ENCODE peak calls at places on chromosomes 13 and 19, in nine cellular contexts. O is HL-60; I is BJ; P is tibial nerve; B is CD4-positive, alpha-beta memory T cell; J is fibroblast of mammary gland; N is adipocyte; Z is foreskin fibroblast; F is heart left ventricle. U is an unnamed sample.

GRCh38 chr13:95643009-95643408 is 1.5 kb downstream of the DZIP1 start:
- DNase-seq in J (no peak), O (no peak), B (no peak), N (peak; percentile 34), P (no peak), I (no peak), F (no peak), Z (no peak), U (no peak)

GRCh38 chr13:31775686-31776085 is 36.4 kb downstream of the RXFP2 start:
- DNase-seq in B (no peak), F (no peak), O (no peak), Z (no peak), N (no peak), P (peak; percentile 70), J (peak; percentile 76), I (no peak), U (no peak)

GRCh38 chr19:5687360-5688198 is 2.5 kb upstream of the RPL36 start:
- DNase-seq in O (no peak), P (no peak), F (no peak), I (no peak), B (no peak), N (no peak), Z (no peak), J (no peak), U (no peak)

GRCh38 chr13:51585234-51585672 is 991 bp downstream of the WDFY2 start:
- DNase-seq in P (peak; percentile 13), Z (no peak), I (no peak), N (peak; percentile 53), F (no peak), O (peak; percentile 45), J (peak; percentile 28), B (peak; percentile 8), U (no peak)

GRCh38 chr19:1855828-1856255 is 7.5 kb downstream of the KLF16 start:
- DNase-seq in O (no peak), F (peak; percentile 70), P (no peak), B (peak; percentile 34), I (no peak), N (peak; percentile 47), J (no peak), Z (no peak), U (no peak)

GRCh38 chr19:40578442-40578908 is 1.8 kb downstream of the SHKBP1 start:
- DNase-seq in O (peak; percentile 74), J (peak; percentile 40), I (no peak), F (no peak), N (no peak), B (no peak), Z (no peak), P (no peak), U (no peak)

GRCh38 chr19:14519860-14520407 is 1.7 kb upstream of the DNAJB1 start:
- DNase-seq in N (no peak), I (no peak), P (no peak), Z (peak; percentile 87), O (no peak), F (no peak), B (no peak), J (peak; percentile 60), U (no peak)

GRCh38 chr13:103663996-103664395 is 597.8 kb upstream of the SLC10A2 start:
- DNase-seq in P (no peak), N (no peak), F (no peak), J (no peak), Z (no peak), B (no peak), I (no peak), O (no peak), U (no peak)

GRCh38 chr19:22708983-22709382 is 74.9 kb downstream of the ZNF492 start:
- DNase-seq in Z (no peak), I (no peak), J (no peak), F (no peak), P (no peak), O (no peak), N (no peak), B (no peak), U (no peak)

GRCh38 chr19:17338440-17339078 is 1.2 kb downstream of the GTPBP3 start:
- DNase-seq in F (peak; percentile 73), O (no peak), B (no peak), I (no peak), J (no peak), N (no peak), P (no peak), Z (no peak), U (no peak)
- H3K4me3 ChIP-seq in F (peak overlapping the region; percentile 75), O (peak overlapping the region; percentile 70), B (peak overlapping the region; percentile 99), I (peak overlapping the region; percentile 72), J (peak overlapping the region; percentile 95), N (peak overlapping the region; percentile 97), P (no peak overlapping the region), Z (peak overlapping the region; percentile 91), U (peak overlapping the region; percentile 65)

GRCh38 chr19:3163943-3164342 is 14.6 kb upstream of the S1PR4 start:
- DNase-seq in P (no peak), N (no peak), Z (no peak), I (no peak), F (no peak), O (no peak), B (no peak), J (no peak), U (no peak)

GRCh38 chr19:3161453-3161852 is 17.1 kb upstream of the S1PR4 start:
- DNase-seq in I (no peak), Z (peak; percentile 50), F (no peak), J (peak; percentile 72), B (no peak), N (no peak), P (no peak), O (no peak), U (no peak)

GRCh38 chr19:3160219-3160618 is 18.4 kb upstream of the S1PR4 start:
- DNase-seq in O (no peak), P (no peak), N (no peak), Z (no peak), B (no peak), J (no peak), F (no peak), I (no peak), U (no peak)

GRCh38 chr19:3162418-3163229 is 15.9 kb upstream of the S1PR4 start:
- DNase-seq in P (no peak), J (peak; percentile 42), F (no peak), B (no peak), I (no peak), Z (no peak), N (peak; percentile 38), O (no peak), U (no peak)

GRCh38 chr19:3163230-3163886 is 15.2 kb upstream of the S1PR4 start:
- DNase-seq in I (no peak), F (peak; percentile 86), J (peak; percentile 54), P (peak; percentile 32), O (no peak), Z (no peak), N (peak; percentile 87), B (peak; percentile 71), U (no peak)
- H3K4me3 ChIP-seq in I (no peak overlapping the region), F (no peak overlapping the region), J (no peak overlapping the region), P (no peak overlapping the region), O (no peak overlapping the region), Z (no peak overlapping the region), N (no peak overlapping the region), B (no peak overlapping the region), U (no peak overlapping the region)

GRCh38 chr13:24270639-24271131 is 38.7 kb upstream of the C1QTNF9 start:
- DNase-seq in J (peak; percentile 48), Z (peak; percentile 40), I (no peak), B (peak; percentile 76), N (peak; percentile 51), O (no peak), P (peak; percentile 49), F (peak; percentile 79), U (no peak)

GRCh38 chr13:24272452-24273161 is 36.8 kb upstream of the C1QTNF9 start:
- DNase-seq in B (no peak), O (no peak), Z (no peak), P (no peak), J (no peak), I (no peak), N (no peak), F (no peak), U (no peak)

GRCh38 chr13:24271611-24272451 is 37.5 kb upstream of the C1QTNF9 start:
- DNase-seq in I (peak; percentile 45), F (peak; percentile 88), N (peak; percentile 74), J (peak; percentile 77), Z (peak; percentile 40), O (no peak), B (peak; percentile 90), P (peak; percentile 48), U (peak; percentile 59)

GRCh38 chr13:24269803-24270202 is 39.6 kb upstream of the C1QTNF9 start:
- DNase-seq in Z (no peak), F (no peak), O (no peak), N (no peak), J (no peak), B (no peak), P (no peak), I (no peak), U (no peak)

GRCh38 chr13:24271231-24271610 is 38.2 kb upstream of the C1QTNF9 start:
- DNase-seq in N (no peak), I (no peak), J (no peak), B (no peak), F (no peak), O (no peak), P (no peak), Z (no peak), U (no peak)
- H3K4me3 ChIP-seq in N (peak overlapping the region; percentile 74), I (no peak overlapping the region), J (peak overlapping the region; percentile 45), B (peak overlapping the region; percentile 66), F (peak overlapping the region; percentile 42), O (peak overlapping the region; percentile 45), P (peak overlapping the region; percentile 30), Z (peak overlapping the region; percentile 39), U (no peak overlapping the region)

DNA sequence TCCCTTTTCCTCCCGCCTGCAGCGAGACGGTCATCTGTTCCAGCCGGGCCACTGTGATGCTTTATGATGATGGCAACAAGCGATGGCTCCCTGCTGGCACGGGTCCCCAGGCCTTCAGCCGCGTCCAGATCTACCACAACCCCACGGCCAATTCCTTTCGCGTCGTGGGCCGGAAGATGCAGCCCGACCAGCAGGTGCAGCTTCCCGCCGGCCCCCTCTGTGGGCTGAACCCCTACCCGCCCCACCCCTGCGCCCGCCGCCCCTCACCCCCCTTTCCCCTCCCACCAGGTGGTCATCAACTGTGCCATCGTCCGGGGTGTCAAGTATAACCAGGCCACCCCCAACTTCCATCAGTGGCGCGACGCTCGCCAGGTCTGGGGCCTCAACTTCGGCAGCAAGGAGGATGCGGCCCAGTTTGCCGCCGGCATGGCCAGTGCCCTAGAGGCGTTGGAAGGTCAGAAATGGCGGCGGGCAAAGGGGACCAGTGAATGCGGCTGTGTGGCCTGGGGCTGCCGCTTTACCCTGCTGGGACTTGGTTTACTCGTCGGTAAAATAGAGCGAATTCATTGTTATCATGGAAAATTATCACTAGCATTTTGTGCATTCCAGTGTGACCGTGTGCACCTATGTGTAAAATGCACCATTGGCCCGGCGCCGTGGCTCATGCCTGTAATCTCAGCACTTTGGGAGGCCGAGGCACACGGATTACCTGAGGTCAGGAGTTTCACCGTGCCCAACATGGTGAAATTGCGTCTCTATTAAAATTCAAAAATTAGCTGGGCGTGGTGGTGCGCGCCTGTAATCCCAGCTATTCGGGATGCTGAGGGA is 10.6 kb downstream of the VASP start:
- DNase-seq in J (no peak), P (no peak), I (no peak), O (no peak), Z (no peak), N (no peak), B (no peak), F (peak; percentile 47), U (no peak)
- H3K4me3 ChIP-seq in J (no peak overlapping the region), P (no peak overlapping the region), I (no peak overlapping the region), O (no peak overlapping the region), Z (no peak overlapping the region), N (no peak overlapping the region), B (no peak overlapping the region), F (no peak overlapping the region), U (no peak overlapping the region)

U was measured in AG09309.